ENCODE peak calls at places on chromosomes 1 and 21, in ten cellular contexts. One of them, this sample, is unnamed.

GRCh38 chr1:31479801-31480200 is 66.8 kb downstream of the SERINC2 start:
- DNase-seq in iPS-NIHi11: no peak
- DNase-seq in astrocyte of the cerebellum: no peak
- DNase-seq in stimulated activated CD4-positive, alpha-beta T cell treated with anti-CD3 and anti-CD28 coated beads, Interleukin-1b, Interleukin-23, amount 100 ng/mL, for 4 hours: no peak
- DNase-seq in C1 segment of cervical spinal cord: no peak
- DNase-seq in stomach: no peak
- DNase-seq in neuronal stem cell: no peak
- DNase-seq in mesenchymal stem cell: no peak
- DNase-seq in psoas muscle: no peak
- DNase-seq in activated CD4-positive, alpha-beta T cell treated with anti-CD3 and anti-CD28 coated beads, Interleukin-2, amount 10 ng/mL, durations not matched to agents 7 days and 5 days: no peak
- DNase-seq in this sample: no peak

GRCh38 chr1:154198756-154199562 is 7.1 kb upstream of the TPM3 start:
- DNase-seq in stomach: no peak
- DNase-seq in iPS-NIHi11: peak
- DNase-seq in psoas muscle: no peak
- DNase-seq in mesenchymal stem cell: peak
- DNase-seq in astrocyte of the cerebellum: peak
- DNase-seq in activated CD4-positive, alpha-beta T cell treated with anti-CD3 and anti-CD28 coated beads, Interleukin-2, amount 10 ng/mL, durations not matched to agents 7 days and 5 days: peak
- DNase-seq in stimulated activated CD4-positive, alpha-beta T cell treated with anti-CD3 and anti-CD28 coated beads, Interleukin-1b, Interleukin-23, amount 100 ng/mL, for 4 hours: peak
- DNase-seq in C1 segment of cervical spinal cord: peak
- DNase-seq in neuronal stem cell: peak
- DNase-seq in this sample: no peak

GRCh38 chr1:171438441-171438840 is 46.9 kb upstream of the PRRC2C start:
- DNase-seq in astrocyte of the cerebellum: peak
- DNase-seq in stomach: peak
- DNase-seq in iPS-NIHi11: no peak
- DNase-seq in psoas muscle: peak
- DNase-seq in C1 segment of cervical spinal cord: no peak
- DNase-seq in neuronal stem cell: no peak
- DNase-seq in activated CD4-positive, alpha-beta T cell treated with anti-CD3 and anti-CD28 coated beads, Interleukin-2, amount 10 ng/mL, durations not matched to agents 7 days and 5 days: no peak
- DNase-seq in stimulated activated CD4-positive, alpha-beta T cell treated with anti-CD3 and anti-CD28 coated beads, Interleukin-1b, Interleukin-23, amount 100 ng/mL, for 4 hours: no peak
- DNase-seq in mesenchymal stem cell: peak
- DNase-seq in this sample: no peak

GRCh38 chr1:51578383-51579109 is 38.3 kb upstream of the OSBPL9 start:
- DNase-seq in psoas muscle: no peak
- DNase-seq in stimulated activated CD4-positive, alpha-beta T cell treated with anti-CD3 and anti-CD28 coated beads, Interleukin-1b, Interleukin-23, amount 100 ng/mL, for 4 hours: no peak
- DNase-seq in astrocyte of the cerebellum: no peak
- DNase-seq in neuronal stem cell: no peak
- DNase-seq in iPS-NIHi11: no peak
- DNase-seq in mesenchymal stem cell: no peak
- DNase-seq in activated CD4-positive, alpha-beta T cell treated with anti-CD3 and anti-CD28 coated beads, Interleukin-2, amount 10 ng/mL, durations not matched to agents 7 days and 5 days: no peak
- DNase-seq in C1 segment of cervical spinal cord: no peak
- DNase-seq in stomach: no peak
- DNase-seq in this sample: no peak

GRCh38 chr1:177429234-177429633 is 258.5 kb downstream of the BRINP2 start:
- DNase-seq in C1 segment of cervical spinal cord: no peak
- DNase-seq in psoas muscle: no peak
- DNase-seq in mesenchymal stem cell: no peak
- DNase-seq in activated CD4-positive, alpha-beta T cell treated with anti-CD3 and anti-CD28 coated beads, Interleukin-2, amount 10 ng/mL, durations not matched to agents 7 days and 5 days: no peak
- DNase-seq in stimulated activated CD4-positive, alpha-beta T cell treated with anti-CD3 and anti-CD28 coated beads, Interleukin-1b, Interleukin-23, amount 100 ng/mL, for 4 hours: no peak
- DNase-seq in neuronal stem cell: no peak
- DNase-seq in stomach: no peak
- DNase-seq in astrocyte of the cerebellum: no peak
- DNase-seq in iPS-NIHi11: no peak
- DNase-seq in this sample: no peak

GRCh38 chr1:69305621-69306020 is 262.1 kb upstream of the LRRC7 start:
- DNase-seq in C1 segment of cervical spinal cord: no peak
- DNase-seq in psoas muscle: no peak
- DNase-seq in mesenchymal stem cell: no peak
- DNase-seq in iPS-NIHi11: peak
- DNase-seq in stomach: no peak
- DNase-seq in neuronal stem cell: no peak
- DNase-seq in stimulated activated CD4-positive, alpha-beta T cell treated with anti-CD3 and anti-CD28 coated beads, Interleukin-1b, Interleukin-23, amount 100 ng/mL, for 4 hours: no peak
- DNase-seq in activated CD4-positive, alpha-beta T cell treated with anti-CD3 and anti-CD28 coated beads, Interleukin-2, amount 10 ng/mL, durations not matched to agents 7 days and 5 days: no peak
- DNase-seq in astrocyte of the cerebellum: no peak
- DNase-seq in this sample: no peak

GRCh38 chr1:7529917-7530316 is 241.2 kb upstream of the VAMP3 start:
- DNase-seq in astrocyte of the cerebellum: no peak
- DNase-seq in activated CD4-positive, alpha-beta T cell treated with anti-CD3 and anti-CD28 coated beads, Interleukin-2, amount 10 ng/mL, durations not matched to agents 7 days and 5 days: no peak
- DNase-seq in C1 segment of cervical spinal cord: no peak
- DNase-seq in stimulated activated CD4-positive, alpha-beta T cell treated with anti-CD3 and anti-CD28 coated beads, Interleukin-1b, Interleukin-23, amount 100 ng/mL, for 4 hours: no peak
- DNase-seq in mesenchymal stem cell: no peak
- DNase-seq in neuronal stem cell: no peak
- DNase-seq in iPS-NIHi11: no peak
- DNase-seq in psoas muscle: no peak
- DNase-seq in stomach: no peak
- DNase-seq in this sample: no peak

GRCh38 chr1:46767649-46768282 is 31.1 kb upstream of the CYP4B1 start:
- DNase-seq in C1 segment of cervical spinal cord: no peak
- DNase-seq in astrocyte of the cerebellum: no peak
- DNase-seq in psoas muscle: no peak
- DNase-seq in stomach: peak
- DNase-seq in mesenchymal stem cell: no peak
- DNase-seq in iPS-NIHi11: no peak
- DNase-seq in activated CD4-positive, alpha-beta T cell treated with anti-CD3 and anti-CD28 coated beads, Interleukin-2, amount 10 ng/mL, durations not matched to agents 7 days and 5 days: no peak
- DNase-seq in stimulated activated CD4-positive, alpha-beta T cell treated with anti-CD3 and anti-CD28 coated beads, Interleukin-1b, Interleukin-23, amount 100 ng/mL, for 4 hours: no peak
- DNase-seq in neuronal stem cell: no peak
- DNase-seq in this sample: no peak

GRCh38 chr1:17955302-17956285 is 152.0 kb upstream of the IGSF21 start:
- DNase-seq in neuronal stem cell: no peak
- DNase-seq in activated CD4-positive, alpha-beta T cell treated with anti-CD3 and anti-CD28 coated beads, Interleukin-2, amount 10 ng/mL, durations not matched to agents 7 days and 5 days: no peak
- DNase-seq in mesenchymal stem cell: no peak
- DNase-seq in stomach: no peak
- DNase-seq in psoas muscle: peak
- DNase-seq in iPS-NIHi11: no peak
- DNase-seq in astrocyte of the cerebellum: no peak
- DNase-seq in stimulated activated CD4-positive, alpha-beta T cell treated with anti-CD3 and anti-CD28 coated beads, Interleukin-1b, Interleukin-23, amount 100 ng/mL, for 4 hours: no peak
- DNase-seq in C1 segment of cervical spinal cord: no peak
- DNase-seq in this sample: no peak

GRCh38 chr1:101653482-101653946 is 343.2 kb downstream of the OLFM3 start:
- DNase-seq in C1 segment of cervical spinal cord: no peak
- DNase-seq in activated CD4-positive, alpha-beta T cell treated with anti-CD3 and anti-CD28 coated beads, Interleukin-2, amount 10 ng/mL, durations not matched to agents 7 days and 5 days: no peak
- DNase-seq in neuronal stem cell: peak
- DNase-seq in psoas muscle: no peak
- DNase-seq in stomach: no peak
- DNase-seq in mesenchymal stem cell: peak
- DNase-seq in astrocyte of the cerebellum: peak
- DNase-seq in iPS-NIHi11: peak
- DNase-seq in stimulated activated CD4-positive, alpha-beta T cell treated with anti-CD3 and anti-CD28 coated beads, Interleukin-1b, Interleukin-23, amount 100 ng/mL, for 4 hours: no peak
- DNase-seq in this sample: peak

GRCh38 chr1:18149113-18149641 is 41.6 kb downstream of the IGSF21 start:
- DNase-seq in stomach: no peak
- DNase-seq in mesenchymal stem cell: no peak
- DNase-seq in C1 segment of cervical spinal cord: peak
- DNase-seq in psoas muscle: no peak
- DNase-seq in activated CD4-positive, alpha-beta T cell treated with anti-CD3 and anti-CD28 coated beads, Interleukin-2, amount 10 ng/mL, durations not matched to agents 7 days and 5 days: no peak
- DNase-seq in iPS-NIHi11: peak
- DNase-seq in neuronal stem cell: no peak
- DNase-seq in astrocyte of the cerebellum: no peak
- DNase-seq in stimulated activated CD4-positive, alpha-beta T cell treated with anti-CD3 and anti-CD28 coated beads, Interleukin-1b, Interleukin-23, amount 100 ng/mL, for 4 hours: no peak
- DNase-seq in this sample: no peak

GRCh38 chr1:224329842-224330753 is at the start of gene NVL:
- DNase-seq in neuronal stem cell: peak
- DNase-seq in activated CD4-positive, alpha-beta T cell treated with anti-CD3 and anti-CD28 coated beads, Interleukin-2, amount 10 ng/mL, durations not matched to agents 7 days and 5 days: peak
- DNase-seq in iPS-NIHi11: peak
- DNase-seq in stimulated activated CD4-positive, alpha-beta T cell treated with anti-CD3 and anti-CD28 coated beads, Interleukin-1b, Interleukin-23, amount 100 ng/mL, for 4 hours: peak
- DNase-seq in mesenchymal stem cell: peak
- DNase-seq in stomach: peak
- DNase-seq in C1 segment of cervical spinal cord: peak
- DNase-seq in psoas muscle: peak
- DNase-seq in astrocyte of the cerebellum: peak
- DNase-seq in this sample: peak

GRCh38 chr1:175822575-175822974 is 79.2 kb upstream of the TNR start:
- DNase-seq in mesenchymal stem cell: peak
- DNase-seq in iPS-NIHi11: no peak
- DNase-seq in astrocyte of the cerebellum: no peak
- DNase-seq in C1 segment of cervical spinal cord: no peak
- DNase-seq in stomach: no peak
- DNase-seq in neuronal stem cell: no peak
- DNase-seq in activated CD4-positive, alpha-beta T cell treated with anti-CD3 and anti-CD28 coated beads, Interleukin-2, amount 10 ng/mL, durations not matched to agents 7 days and 5 days: no peak
- DNase-seq in stimulated activated CD4-positive, alpha-beta T cell treated with anti-CD3 and anti-CD28 coated beads, Interleukin-1b, Interleukin-23, amount 100 ng/mL, for 4 hours: no peak
- DNase-seq in psoas muscle: no peak
- DNase-seq in this sample: no peak

GRCh38 chr1:54681396-54681795 is 34.3 kb upstream of the TTC4 start:
- DNase-seq in astrocyte of the cerebellum: no peak
- DNase-seq in psoas muscle: no peak
- DNase-seq in neuronal stem cell: no peak
- DNase-seq in mesenchymal stem cell: peak
- DNase-seq in stimulated activated CD4-positive, alpha-beta T cell treated with anti-CD3 and anti-CD28 coated beads, Interleukin-1b, Interleukin-23, amount 100 ng/mL, for 4 hours: no peak
- DNase-seq in iPS-NIHi11: no peak
- DNase-seq in stomach: no peak
- DNase-seq in activated CD4-positive, alpha-beta T cell treated with anti-CD3 and anti-CD28 coated beads, Interleukin-2, amount 10 ng/mL, durations not matched to agents 7 days and 5 days: no peak
- DNase-seq in C1 segment of cervical spinal cord: no peak
- DNase-seq in this sample: no peak

GRCh38 chr1:210231846-210232523 is 611 bp upstream of the SERTAD4 start:
- DNase-seq in iPS-NIHi11: no peak
- DNase-seq in astrocyte of the cerebellum: no peak
- DNase-seq in stomach: no peak
- DNase-seq in neuronal stem cell: no peak
- DNase-seq in activated CD4-positive, alpha-beta T cell treated with anti-CD3 and anti-CD28 coated beads, Interleukin-2, amount 10 ng/mL, durations not matched to agents 7 days and 5 days: no peak
- DNase-seq in mesenchymal stem cell: peak
- DNase-seq in stimulated activated CD4-positive, alpha-beta T cell treated with anti-CD3 and anti-CD28 coated beads, Interleukin-1b, Interleukin-23, amount 100 ng/mL, for 4 hours: no peak
- DNase-seq in psoas muscle: peak
- DNase-seq in C1 segment of cervical spinal cord: no peak
- DNase-seq in this sample: no peak

GRCh38 chr21:27519357-27519756 is 552.5 kb upstream of the ADAMTS5 start:
- DNase-seq in stomach: no peak
- DNase-seq in activated CD4-positive, alpha-beta T cell treated with anti-CD3 and anti-CD28 coated beads, Interleukin-2, amount 10 ng/mL, durations not matched to agents 7 days and 5 days: no peak
- DNase-seq in astrocyte of the cerebellum: peak
- DNase-seq in psoas muscle: no peak
- DNase-seq in neuronal stem cell: no peak
- DNase-seq in stimulated activated CD4-positive, alpha-beta T cell treated with anti-CD3 and anti-CD28 coated beads, Interleukin-1b, Interleukin-23, amount 100 ng/mL, for 4 hours: no peak
- DNase-seq in C1 segment of cervical spinal cord: no peak
- DNase-seq in iPS-NIHi11: no peak
- DNase-seq in mesenchymal stem cell: peak
- DNase-seq in this sample: no peak

GRCh38 chr1:208476825-208477170 is 232.6 kb upstream of the PLXNA2 start:
- DNase-seq in mesenchymal stem cell: no peak
- DNase-seq in stimulated activated CD4-positive, alpha-beta T cell treated with anti-CD3 and anti-CD28 coated beads, Interleukin-1b, Interleukin-23, amount 100 ng/mL, for 4 hours: no peak
- DNase-seq in iPS-NIHi11: no peak
- DNase-seq in astrocyte of the cerebellum: no peak
- DNase-seq in psoas muscle: no peak
- DNase-seq in stomach: no peak
- DNase-seq in activated CD4-positive, alpha-beta T cell treated with anti-CD3 and anti-CD28 coated beads, Interleukin-2, amount 10 ng/mL, durations not matched to agents 7 days and 5 days: no peak
- DNase-seq in neuronal stem cell: no peak
- DNase-seq in C1 segment of cervical spinal cord: no peak
- DNase-seq in this sample: no peak

GRCh38 chr1:16094453-16095158 is 21.2 kb upstream of the FAM131C start:
- DNase-seq in stimulated activated CD4-positive, alpha-beta T cell treated with anti-CD3 and anti-CD28 coated beads, Interleukin-1b, Interleukin-23, amount 100 ng/mL, for 4 hours: no peak
- DNase-seq in psoas muscle: no peak
- DNase-seq in C1 segment of cervical spinal cord: no peak
- DNase-seq in stomach: no peak
- DNase-seq in astrocyte of the cerebellum: no peak
- DNase-seq in iPS-NIHi11: no peak
- DNase-seq in neuronal stem cell: no peak
- DNase-seq in mesenchymal stem cell: no peak
- DNase-seq in activated CD4-positive, alpha-beta T cell treated with anti-CD3 and anti-CD28 coated beads, Interleukin-2, amount 10 ng/mL, durations not matched to agents 7 days and 5 days: no peak
- DNase-seq in this sample: no peak

GRCh38 chr21:16624468-16625102 is 888.3 kb upstream of the CXADR start:
- DNase-seq in C1 segment of cervical spinal cord: peak
- DNase-seq in mesenchymal stem cell: no peak
- DNase-seq in astrocyte of the cerebellum: no peak
- DNase-seq in stimulated activated CD4-positive, alpha-beta T cell treated with anti-CD3 and anti-CD28 coated beads, Interleukin-1b, Interleukin-23, amount 100 ng/mL, for 4 hours: no peak
- DNase-seq in activated CD4-positive, alpha-beta T cell treated with anti-CD3 and anti-CD28 coated beads, Interleukin-2, amount 10 ng/mL, durations not matched to agents 7 days and 5 days: no peak
- DNase-seq in stomach: no peak
- DNase-seq in iPS-NIHi11: peak
- DNase-seq in psoas muscle: no peak
- DNase-seq in neuronal stem cell: no peak
- DNase-seq in this sample: no peak

GRCh38 chr1:6294868-6295556 is 34.1 kb upstream of the GPR153 start:
- DNase-seq in iPS-NIHi11: no peak
- DNase-seq in astrocyte of the cerebellum: no peak
- DNase-seq in stimulated activated CD4-positive, alpha-beta T cell treated with anti-CD3 and anti-CD28 coated beads, Interleukin-1b, Interleukin-23, amount 100 ng/mL, for 4 hours: no peak
- DNase-seq in C1 segment of cervical spinal cord: no peak
- DNase-seq in stomach: no peak
- DNase-seq in activated CD4-positive, alpha-beta T cell treated with anti-CD3 and anti-CD28 coated beads, Interleukin-2, amount 10 ng/mL, durations not matched to agents 7 days and 5 days: no peak
- DNase-seq in mesenchymal stem cell: no peak
- DNase-seq in psoas muscle: no peak
- DNase-seq in neuronal stem cell: no peak
- DNase-seq in this sample: no peak

GRCh38 chr1:78918157-78918556 is 88.4 kb downstream of the ADGRL4 start:
- DNase-seq in stimulated activated CD4-positive, alpha-beta T cell treated with anti-CD3 and anti-CD28 coated beads, Interleukin-1b, Interleukin-23, amount 100 ng/mL, for 4 hours: no peak
- DNase-seq in mesenchymal stem cell: no peak
- DNase-seq in astrocyte of the cerebellum: no peak
- DNase-seq in activated CD4-positive, alpha-beta T cell treated with anti-CD3 and anti-CD28 coated beads, Interleukin-2, amount 10 ng/mL, durations not matched to agents 7 days and 5 days: no peak
- DNase-seq in stomach: no peak
- DNase-seq in C1 segment of cervical spinal cord: no peak
- DNase-seq in iPS-NIHi11: no peak
- DNase-seq in neuronal stem cell: no peak
- DNase-seq in psoas muscle: no peak
- DNase-seq in this sample: no peak

GRCh38 chr21:35428489-35428888 is 379.4 kb upstream of the RUNX1 start:
- DNase-seq in stimulated activated CD4-positive, alpha-beta T cell treated with anti-CD3 and anti-CD28 coated beads, Interleukin-1b, Interleukin-23, amount 100 ng/mL, for 4 hours: peak
- DNase-seq in astrocyte of the cerebellum: no peak
- DNase-seq in neuronal stem cell: no peak
- DNase-seq in C1 segment of cervical spinal cord: no peak
- DNase-seq in stomach: no peak
- DNase-seq in psoas muscle: peak
- DNase-seq in mesenchymal stem cell: peak
- DNase-seq in activated CD4-positive, alpha-beta T cell treated with anti-CD3 and anti-CD28 coated beads, Interleukin-2, amount 10 ng/mL, durations not matched to agents 7 days and 5 days: peak
- DNase-seq in iPS-NIHi11: peak
- DNase-seq in this sample: no peak

GRCh38 chr1:210711825-210712224 is 383.1 kb downstream of the HHAT start:
- DNase-seq in astrocyte of the cerebellum: no peak
- DNase-seq in mesenchymal stem cell: no peak
- DNase-seq in activated CD4-positive, alpha-beta T cell treated with anti-CD3 and anti-CD28 coated beads, Interleukin-2, amount 10 ng/mL, durations not matched to agents 7 days and 5 days: no peak
- DNase-seq in C1 segment of cervical spinal cord: no peak
- DNase-seq in stimulated activated CD4-positive, alpha-beta T cell treated with anti-CD3 and anti-CD28 coated beads, Interleukin-1b, Interleukin-23, amount 100 ng/mL, for 4 hours: no peak
- DNase-seq in iPS-NIHi11: no peak
- DNase-seq in neuronal stem cell: no peak
- DNase-seq in psoas muscle: no peak
- DNase-seq in stomach: no peak
- DNase-seq in this sample: no peak

GRCh38 chr1:55965981-55966461 is 613.3 kb downstream of the PLPP3 start:
- DNase-seq in stimulated activated CD4-positive, alpha-beta T cell treated with anti-CD3 and anti-CD28 coated beads, Interleukin-1b, Interleukin-23, amount 100 ng/mL, for 4 hours: no peak
- DNase-seq in neuronal stem cell: no peak
- DNase-seq in psoas muscle: no peak
- DNase-seq in mesenchymal stem cell: no peak
- DNase-seq in iPS-NIHi11: no peak
- DNase-seq in activated CD4-positive, alpha-beta T cell treated with anti-CD3 and anti-CD28 coated beads, Interleukin-2, amount 10 ng/mL, durations not matched to agents 7 days and 5 days: no peak
- DNase-seq in stomach: no peak
- DNase-seq in astrocyte of the cerebellum: peak
- DNase-seq in C1 segment of cervical spinal cord: no peak
- DNase-seq in this sample: no peak

GRCh38 chr1:42935313-42935624 is 23.4 kb downstream of the SLC2A1 start:
- DNase-seq in stimulated activated CD4-positive, alpha-beta T cell treated with anti-CD3 and anti-CD28 coated beads, Interleukin-1b, Interleukin-23, amount 100 ng/mL, for 4 hours: no peak
- DNase-seq in activated CD4-positive, alpha-beta T cell treated with anti-CD3 and anti-CD28 coated beads, Interleukin-2, amount 10 ng/mL, durations not matched to agents 7 days and 5 days: no peak
- DNase-seq in mesenchymal stem cell: no peak
- DNase-seq in astrocyte of the cerebellum: no peak
- DNase-seq in neuronal stem cell: no peak
- DNase-seq in psoas muscle: no peak
- DNase-seq in iPS-NIHi11: no peak
- DNase-seq in C1 segment of cervical spinal cord: no peak
- DNase-seq in stomach: peak
- DNase-seq in this sample: no peak

This sample was measured in iPS DF 19.7.